ENCODE peak calls at places on chromosomes 13 and 19, in ten cellular contexts. Q is stomach; F is upper lobe of right lung; L is CD8-positive, alpha-beta memory T cell; P is colonic mucosa; C is esophagus muscularis mucosa; A is body of pancreas; M is ovary; E is psoas muscle; N is hepatocyte. R is an unnamed sample. For H3K9me3, the result is how much of the 10 kb centered on the place peaks cover.

GRCh38 chr13:27359203-27359821 is 65.1 kb upstream of the GTF3A start:
- DNase-seq in M (peak), E (peak), L (peak), A (peak), Q (peak), N (peak), F (peak), C (no peak), P (peak), R (peak)

GRCh38 chr13:20772401-20773131 is 1.2 kb downstream of the EEF1AKMT1 start:
- DNase-seq in C (no peak), A (no peak), N (no peak), L (no peak), Q (no peak), F (no peak), M (no peak), E (no peak), P (no peak), R (no peak)

GRCh38 chr13:41614671-41615519 is 157.5 kb downstream of the RGCC start:
- DNase-seq in P (no peak), N (peak), A (no peak), M (peak), E (no peak), Q (no peak), L (no peak), F (no peak), C (no peak), R (no peak)

GRCh38 chr19:1566392-1567115 is 1.6 kb downstream of the MEX3D start:
- DNase-seq in E (peak), Q (peak), P (peak), A (peak), C (no peak), N (peak), M (peak), F (peak), L (no peak), R (no peak)

GRCh38 chr13:97243915-97244820 is 22.0 kb downstream of the MBNL2 start:
- DNase-seq in N (no peak), E (no peak), M (no peak), L (no peak), P (no peak), A (no peak), F (no peak), Q (no peak), C (no peak), R (no peak)

GRCh38 chr19:2693492-2693891 is 9.0 kb downstream of the GNG7 start:
- DNase-seq in P (no peak), E (no peak), M (no peak), Q (no peak), N (no peak), C (no peak), L (no peak), F (no peak), A (no peak), R (no peak)

GRCh38 chr13:40666905-40667621 is 622 bp upstream of the FOXO1 start:
- DNase-seq in L (peak), N (peak), P (peak), C (peak), A (peak), F (peak), E (peak), M (peak), Q (peak), R (no peak)

GRCh38 chr13:27355894-27356293 is 68.5 kb upstream of the GTF3A start:
- DNase-seq in F (no peak), E (no peak), M (no peak), A (no peak), L (no peak), P (no peak), N (no peak), Q (no peak), C (no peak), R (no peak)

GRCh38 chr13:30846311-30846710 is 59.8 kb upstream of the MEDAG start:
- DNase-seq in Q (no peak), L (no peak), N (no peak), C (no peak), F (no peak), E (no peak), P (no peak), A (no peak), M (no peak), R (no peak)

GRCh38 chr13:33090755-33091454 is 74.7 kb downstream of the KL start:
- DNase-seq in L (no peak), N (no peak), C (no peak), P (no peak), E (no peak), Q (no peak), A (no peak), F (no peak), M (no peak), R (no peak)

GRCh38 chr13:26579580-26579979 is 22.1 kb downstream of the WASF3 start:
- DNase-seq in C (no peak), E (no peak), L (no peak), F (no peak), Q (no peak), N (no peak), A (no peak), M (no peak), P (no peak), R (no peak)

GRCh38 chr13:32036131-32036695 is 4.6 kb downstream of the FRY start:
- DNase-seq in Q (no peak), C (no peak), N (no peak), P (peak), L (no peak), M (no peak), E (no peak), F (no peak), A (no peak), R (no peak)

GRCh38 chr19:19447536-19448237 is 42.2 kb downstream of the GATAD2A start:
- DNase-seq in P (no peak), F (no peak), N (no peak), M (no peak), C (no peak), E (no peak), L (peak), Q (no peak), A (no peak), R (no peak)

GRCh38 chr19:32238076-32238475 is 107.3 kb upstream of the ZNF507 start:
- DNase-seq in N (no peak), Q (no peak), C (no peak), E (no peak), M (no peak), P (no peak), A (no peak), F (no peak), L (no peak), R (no peak)

GRCh38 chr13:108213946-108214345 is 1.4 kb downstream of the LIG4 start:
- DNase-seq in N (no peak), E (no peak), F (no peak), C (no peak), L (no peak), Q (no peak), A (no peak), P (no peak), M (no peak), R (no peak)

GRCh38 chr19:39971380-39971841 is 446 bp downstream of the PSMC4 start:
- DNase-seq in Q (peak), L (no peak), A (peak), F (no peak), E (no peak), N (peak), C (no peak), P (no peak), M (no peak), R (no peak)

GRCh38 chr19:36136975-36137686 is 2.7 kb upstream of the CAPNS1 start:
- DNase-seq in M (peak), P (peak), E (peak), N (no peak), L (no peak), Q (peak), F (peak), C (no peak), A (peak), R (no peak)

GRCh38 chr19:44988896-44989563 is 12.2 kb upstream of the RELB start:
- DNase-seq in F (peak), L (peak), E (peak), A (peak), N (peak), P (peak), M (peak), Q (peak), C (no peak), R (peak)

GRCh38 chr19:44623080-44623479 is 9.7 kb downstream of the IGSF23 start:
- DNase-seq in N (peak), Q (no peak), M (no peak), A (peak), C (no peak), P (no peak), E (no peak), F (no peak), L (no peak), R (no peak)

GRCh38 chr13:53137777-53138176 is 109.2 kb downstream of the OLFM4 start:
- DNase-seq in A (no peak), P (peak), F (no peak), C (no peak), E (no peak), N (peak), L (no peak), Q (no peak), M (no peak), R (no peak)

GRCh38 chr19:17292301-17293074 is 10.7 kb downstream of the ABHD8 start:
- DNase-seq in Q (peak), N (peak), M (peak), E (peak), P (peak), A (peak), L (peak), C (peak), F (peak), R (peak)

GRCh38 chr13:110215606-110216005 is 91.4 kb downstream of the COL4A1 start:
- DNase-seq in N (no peak), P (no peak), L (no peak), M (no peak), F (no peak), E (no peak), C (no peak), Q (no peak), A (no peak), R (no peak)

GRCh38 chr13:102212729-102213128 is 189.1 kb downstream of the FGF14 start:
- DNase-seq in C (no peak), L (no peak), E (no peak), A (no peak), P (no peak), M (no peak), Q (no peak), N (no peak), F (no peak), R (no peak)

GRCh38 chr13:113956571-113956970 is 17.3 kb downstream of the C13orf46 start:
- DNase-seq in N (no peak), M (no peak), F (no peak), P (no peak), L (no peak), E (peak), A (no peak), C (no peak), Q (no peak), R (no peak)

GRCh38 chr13:31038834-31039552 is 106.5 kb downstream of the TEX26 start:
- DNase-seq in A (no peak), M (no peak), E (no peak), C (no peak), P (no peak), L (no peak), N (no peak), Q (no peak), F (no peak), R (no peak)

GRCh38 chr13:51534075-51534817 is 50.0 kb upstream of the WDFY2 start:
- DNase-seq in C (no peak), M (no peak), P (no peak), L (peak), A (no peak), N (no peak), E (peak), F (peak), Q (peak), R (no peak)

GRCh38 chr13:49679244-49679643 is 12.0 kb downstream of the EBPL start:
- DNase-seq in M (no peak), E (no peak), L (no peak), N (peak), F (no peak), A (no peak), P (no peak), C (no peak), Q (peak), R (no peak)

GRCh38 chr19:40745402-40745780 is 4.9 kb downstream of the ACTMAP start:
- DNase-seq in A (no peak), C (no peak), L (no peak), E (no peak), M (no peak), Q (no peak), F (no peak), P (no peak), N (no peak), R (no peak)

GRCh38 chr19:55355213-55355821 is 798 bp upstream of the COX6B2 start:
- DNase-seq in Q (no peak), L (no peak), A (no peak), N (no peak), M (no peak), C (no peak), P (peak), F (no peak), E (no peak), R (no peak)

GRCh38 chr13:39998166-39998565 is 342.7 kb downstream of the COG6 start:
- DNase-seq in E (no peak), F (no peak), C (no peak), M (no peak), L (no peak), P (no peak), Q (no peak), A (no peak), N (no peak), R (no peak)

GRCh38 chr19:17755977-17756670 is 4.8 kb downstream of the FCHO1 start:
- DNase-seq in F (no peak), C (no peak), P (peak), M (peak), L (peak), A (peak), N (peak), Q (peak), E (no peak), R (no peak)

GRCh38 chr13:111031531-111031961 is 83.6 kb upstream of the ARHGEF7 start:
- DNase-seq in N (no peak), M (no peak), C (no peak), E (peak), Q (no peak), L (no peak), A (no peak), F (no peak), P (no peak), R (no peak)

GRCh38 chr19:48484931-48485612 is 15.9 kb downstream of the CYTH2 start:
- DNase-seq in M (no peak), C (no peak), P (no peak), E (peak), Q (no peak), L (no peak), F (no peak), N (no peak), A (no peak), R (no peak)

GRCh38 chr13:51823861-51824260 is 19.9 kb upstream of the DHRS12 start:
- DNase-seq in F (no peak), N (no peak), A (no peak), M (no peak), Q (no peak), E (no peak), C (no peak), L (no peak), P (no peak), R (no peak)

GRCh38 chr19:12937243-12938053 is 961 bp upstream of the CALR start:
- DNase-seq in Q (peak), N (peak), C (peak), L (no peak), F (peak), E (no peak), P (peak), A (peak), M (peak), R (no peak)

GRCh38 chr13:111956261-111957151 is 110.4 kb upstream of the SOX1 start:
- DNase-seq in F (no peak), A (no peak), P (no peak), E (no peak), C (no peak), M (no peak), N (no peak), Q (peak), L (no peak), R (no peak)

GRCh38 chr13:51154029-51154555 is 43.0 kb upstream of the C13orf42 start:
- DNase-seq in C (peak), M (no peak), E (no peak), L (no peak), N (no peak), F (no peak), P (no peak), A (no peak), Q (no peak), R (no peak)

GRCh38 chr13:47679391-47679790 is 321.7 kb downstream of the SUCLA2 start:
- DNase-seq in P (no peak), C (no peak), A (no peak), M (no peak), N (peak), F (no peak), L (no peak), Q (no peak), E (no peak), R (no peak)

GRCh38 chr13:34344761-34345600 is 527.0 kb downstream of the RFC3 start:
- DNase-seq in A (no peak), C (no peak), M (no peak), F (no peak), N (no peak), Q (no peak), P (no peak), E (no peak), L (no peak), R (no peak)

GRCh38 chr19:51994048-51994644 is 7.5 kb upstream of the ZNF350 start:
- DNase-seq in P (no peak), M (no peak), Q (no peak), A (no peak), L (no peak), C (no peak), F (no peak), E (no peak), N (no peak), R (no peak)

DNA sequence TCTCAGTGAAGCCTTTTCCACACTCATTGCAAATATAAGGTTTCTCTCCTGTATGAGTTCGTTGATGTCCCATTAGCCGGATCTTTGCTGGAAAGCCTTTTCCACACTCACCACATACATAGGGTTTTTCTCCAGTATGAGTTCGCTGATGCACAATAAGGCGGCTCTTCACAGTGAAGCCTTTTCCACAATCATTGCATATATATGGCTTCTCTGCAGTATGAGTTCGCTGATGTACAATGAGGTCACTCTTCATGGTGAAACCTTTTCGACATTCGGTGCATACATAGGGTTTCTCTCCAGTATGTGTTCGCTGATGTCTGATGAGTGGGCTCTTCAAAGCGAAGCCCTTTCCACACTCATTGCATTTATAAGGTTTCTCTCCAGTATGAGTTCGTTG is 6.8 kb upstream of the ZNF350 start:
- DNase-seq in L (no peak), C (no peak), N (no peak), M (no peak), P (no peak), E (no peak), A (no peak), Q (no peak), F (no peak), R (no peak)
- H3K9me3 ChIP-seq in L (half or more), C (under half), N (half or more), M (half or more), P (under half), E (half or more), A (half or more), Q (half or more), F (half or more), R (half or more)

DNA sequence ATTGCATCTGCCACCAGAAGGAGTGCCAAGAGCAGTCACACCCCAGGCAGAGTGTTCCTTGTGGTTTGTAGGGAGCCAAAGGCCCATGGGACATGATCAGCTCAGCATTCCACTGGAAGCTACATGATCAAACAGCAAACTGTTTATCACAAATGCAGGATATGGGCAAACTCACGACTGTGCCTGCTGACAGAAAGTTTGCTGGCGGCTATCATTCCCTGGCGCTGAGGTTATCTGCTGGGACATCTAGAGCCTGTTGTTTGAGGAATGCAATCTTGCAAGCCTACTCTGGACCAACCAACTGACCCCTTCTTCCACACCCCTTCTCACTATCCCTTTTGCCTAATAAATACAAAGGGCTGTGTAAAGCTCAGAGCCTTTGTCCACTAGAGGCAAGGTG is 7.7 kb upstream of the ZNF613 start:
- DNase-seq in C (no peak), F (no peak), E (no peak), P (no peak), A (no peak), N (no peak), L (no peak), M (no peak), Q (no peak), R (no peak)
- H3K9me3 ChIP-seq in C (under half), F (under half), E (half or more), P (under half), A (half or more), N (under half), L (half or more), M (half or more), Q (half or more), R (under half)

DNA sequence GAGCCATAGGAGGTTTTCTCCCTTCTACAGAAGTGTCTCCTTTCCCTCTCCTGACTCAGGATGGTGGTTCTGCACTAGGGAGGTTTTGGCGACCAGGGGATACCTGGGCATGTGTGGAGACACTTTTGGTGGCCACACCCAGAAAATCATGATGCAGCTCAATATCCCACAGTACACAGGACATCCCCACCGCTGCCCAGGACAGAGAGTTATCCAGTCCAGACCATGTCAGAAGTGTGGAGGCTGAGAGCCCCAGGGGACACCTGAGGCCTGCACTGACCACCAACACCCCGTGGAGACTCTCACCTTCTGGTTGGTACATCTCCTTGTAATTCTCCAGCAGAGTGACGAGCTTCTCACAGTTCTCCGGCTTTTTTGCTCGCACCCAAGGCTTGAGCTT is 16.6 kb downstream of the PEG3 start:
- DNase-seq in P (no peak), M (no peak), N (no peak), C (peak), Q (no peak), A (no peak), L (no peak), E (no peak), F (no peak), R (no peak)
- H3K9me3 ChIP-seq in P (under half), M (under half), N (under half), C (under half), Q (under half), A (under half), L (under half), E (under half), F (under half), R (under half)

DNA sequence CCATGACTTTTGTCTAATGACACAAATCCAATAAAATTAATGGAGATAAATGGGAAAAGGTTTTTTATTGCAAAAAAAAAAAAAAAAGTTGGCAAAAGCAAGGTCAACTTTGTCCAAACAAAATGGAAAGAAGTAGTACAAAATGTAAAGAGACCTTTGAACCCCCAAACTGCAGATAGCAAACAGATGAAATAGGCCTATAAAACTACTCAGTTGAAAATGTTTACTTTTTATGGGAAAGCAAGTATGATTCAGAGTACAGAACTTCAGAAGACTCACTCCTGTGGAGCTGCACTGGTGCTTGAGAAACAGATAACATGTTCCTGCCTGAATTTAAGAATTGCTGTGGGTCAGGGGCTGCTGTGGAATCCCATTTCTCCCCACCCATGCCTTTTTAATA is 9.8 kb upstream of the ZNF177 start:
- DNase-seq in F (no peak), Q (no peak), P (no peak), M (no peak), A (no peak), L (no peak), N (no peak), E (no peak), C (no peak), R (no peak)
- H3K9me3 ChIP-seq in F (half or more), Q (half or more), P (under half), M (half or more), A (under half), L (under half), N (under half), E (half or more), C (under half), R (under half)